ENCODE peak calls at places on chromosomes 12 and 14, in four cellular contexts. Y is right cardiac atrium, L is fibroblast of the aortic adventitia, P is mesothelial cell of epicardium. T is an unnamed sample.

GRCh38 chr12:61452076-61452475 is 808.1 kb upstream of the USP15 start:
- DNase-seq in Y (no peak), L (no peak), P (no peak), T (no peak)

GRCh38 chr12:56338643-56339422 is at the start of gene IL23A:
- DNase-seq in Y (no peak), L (no peak), P (no peak), T (no peak)

GRCh38 chr12:5456906-5457305 is 25.0 kb downstream of the NTF3 start:
- DNase-seq in Y (no peak), L (peak), P (no peak), T (no peak)

GRCh38 chr12:127294651-127295205 is 972.2 kb upstream of the TMEM132C start:
- DNase-seq in Y (no peak), L (no peak), P (no peak), T (no peak)

GRCh38 chr12:92927436-92928116 is 1.5 kb downstream of the EEA1 start:
- DNase-seq in Y (no peak), L (peak), P (no peak), T (peak)

GRCh38 chr14:35423621-35424020 is 19.1 kb upstream of the NFKBIA start:
- DNase-seq in Y (no peak), L (no peak), P (no peak), T (no peak)

GRCh38 chr12:103801709-103802585 is 39.1 kb downstream of the NT5DC3 start:
- DNase-seq in Y (no peak), L (peak), P (no peak), T (peak)

GRCh38 chr14:74257078-74257987 is 18.1 kb downstream of the VSX2 start:
- DNase-seq in Y (peak), L (peak), P (no peak), T (peak)

GRCh38 chr14:95516554-95517209 is at the start of gene SYNE3:
- DNase-seq in Y (peak), L (no peak), P (no peak), T (no peak)

GRCh38 chr14:33475623-33476022 is 475.3 kb downstream of the EGLN3 start:
- DNase-seq in Y (peak), L (peak), P (no peak), T (peak)

GRCh38 chr14:72519543-72519942 is 374.4 kb downstream of the DPF3 start:
- DNase-seq in Y (no peak), L (no peak), P (no peak), T (no peak)

GRCh38 chr12:13099910-13100609 is 3.4 kb downstream of the GSG1 start:
- DNase-seq in Y (no peak), L (no peak), P (no peak), T (no peak)

GRCh38 chr14:74525361-74525851 is 31.8 kb downstream of the ISCA2 start:
- DNase-seq in Y (no peak), L (no peak), P (no peak), T (no peak)

GRCh38 chr12:6605425-6606330 is 1.5 kb downstream of the CHD4 start:
- DNase-seq in Y (peak), L (peak), P (no peak), T (peak)

GRCh38 chr12:31029466-31029865 is 44.2 kb upstream of the DDX11 start:
- DNase-seq in Y (no peak), L (no peak), P (no peak), T (no peak)

GRCh38 chr14:22450266-22450665 is 138.8 kb downstream of the DAD1 start:
- DNase-seq in Y (no peak), L (no peak), P (no peak), T (no peak)

GRCh38 chr12:85580562-85581168 is 255.5 kb downstream of the RASSF9 start:
- DNase-seq in Y (peak), L (peak), P (no peak), T (peak)

GRCh38 chr14:51792819-51793218 is 67.6 kb upstream of the GNG2 start:
- DNase-seq in Y (no peak), L (peak), P (no peak), T (no peak)

GRCh38 chr14:63026491-63026890 is 18.8 kb downstream of the KCNH5 start:
- DNase-seq in Y (no peak), L (no peak), P (no peak), T (no peak)

GRCh38 chr14:53304726-53305381 is 151.7 kb upstream of the DDHD1 start:
- DNase-seq in Y (no peak), L (peak), P (no peak), T (peak)

GRCh38 chr12:132881853-132882252 is 5.6 kb downstream of the CHFR start:
- DNase-seq in Y (no peak), L (no peak), P (no peak), T (no peak)

GRCh38 chr12:97276198-97276580 is 186.4 kb upstream of the RMST start:
- DNase-seq in Y (no peak), L (no peak), P (no peak), T (no peak)

GRCh38 chr12:93144109-93144508 is 215.0 kb upstream of the EEA1 start:
- DNase-seq in Y (no peak), L (no peak), P (no peak), T (peak)

GRCh38 chr14:52553002-52553670 is 500 bp downstream of the GPR137C start:
- DNase-seq in Y (peak), L (peak), P (peak), T (peak)

GRCh38 chr14:37466003-37466622 is 128.9 kb downstream of the FOXA1 start:
- DNase-seq in Y (no peak), L (no peak), P (no peak), T (no peak)

GRCh38 chr14:32635103-32635719 is 303.5 kb upstream of the NPAS3 start:
- DNase-seq in Y (no peak), L (peak), P (no peak), T (peak)

GRCh38 chr14:20857630-20858261 is 33.4 kb upstream of the RNASE3 start:
- DNase-seq in Y (peak), L (peak), P (peak), T (peak)

GRCh38 chr14:89269404-89269803 is 147.6 kb downstream of the FOXN3 start:
- DNase-seq in Y (no peak), L (no peak), P (no peak), T (no peak)

GRCh38 chr12:120684523-120684932 is 2.4 kb upstream of the MLEC start:
- DNase-seq in Y (no peak), L (no peak), P (no peak), T (peak)

GRCh38 chr12:7959278-7960063 is 23.5 kb upstream of the SLC2A3 start:
- DNase-seq in Y (no peak), L (peak), P (no peak), T (peak)

GRCh38 chr12:126093911-126094310 is 1028.7 kb downstream of the AACS start:
- DNase-seq in Y (no peak), L (peak), P (no peak), T (no peak)

GRCh38 chr14:74886001-74886400 is 4.3 kb downstream of the DLST start:
- DNase-seq in Y (no peak), L (peak), P (no peak), T (peak)

GRCh38 chr12:41459815-41460214 is 271.7 kb downstream of the PDZRN4 start:
- DNase-seq in Y (no peak), L (no peak), P (no peak), T (no peak)

GRCh38 chr12:50929831-50930230 is 22.5 kb upstream of the HIGD1C start:
- DNase-seq in Y (no peak), L (peak), P (no peak), T (no peak)

GRCh38 chr14:90355540-90356518 is 24.1 kb upstream of the NRDE2 start:
- DNase-seq in Y (no peak), L (peak), P (no peak), T (peak)

GRCh38 chr12:79690156-79690605 is 583 bp downstream of the PAWR start:
- DNase-seq in Y (peak), L (peak), P (peak), T (no peak)

GRCh38 chr14:20454645-20455354 is at the start of the genes APEX1 and OSGEP:
- DNase-seq in Y (peak), L (peak), P (peak), T (peak)

GRCh38 chr14:68784298-68784910 is 8.5 kb downstream of the ZFP36L1 start:
- DNase-seq in Y (peak), L (peak), P (no peak), T (peak)

GRCh38 chr14:78399316-78399889 is 229.2 kb downstream of the NRXN3 start:
- DNase-seq in Y (no peak), L (peak), P (no peak), T (peak)

T was measured in fibroblast of mammary gland.